ENCODE peak calls at places on chromosome X, in nine cellular contexts. V is DND-41, M is OCI-LY7, Z is mesenchymal stem cell, W is neuronal stem cell, G is SK-N-SH, D is MM.1S, L is neural progenitor cell, N is astrocyte. A is an unnamed sample.

GRCh38 chrX:153319295-153319694 is 2.3 kb downstream of the PNMA6F start:
- DNase-seq in L (no peak), N (no peak), M (peak; percentile 46), W (no peak), G (no peak), V (no peak), D (no peak), Z (no peak), A (no peak)

GRCh38 chrX:136423724-136424123 is 64.0 kb upstream of the BRS3 start:
- DNase-seq in G (no peak), Z (no peak), V (no peak), D (no peak), W (no peak), L (no peak), M (no peak), N (no peak), A (no peak)

GRCh38 chrX:151703487-151703886 is 8.2 kb downstream of the PRRG3 start:
- DNase-seq in W (no peak), V (no peak), L (no peak), M (no peak), D (no peak), G (no peak), Z (no peak), N (peak; percentile 21), A (no peak)

GRCh38 chrX:104137496-104137895 is 19.3 kb downstream of the SLC25A53 start:
- DNase-seq in Z (peak; percentile 28), W (no peak), V (peak; percentile 12), G (no peak), L (no peak), M (peak; percentile 9), D (peak; percentile 8), N (peak; percentile 12), A (peak; percentile 3)

GRCh38 chrX:152988536-152989291 is 5.2 kb downstream of the PNMA5 start:
- DNase-seq in V (no peak), N (no peak), G (no peak), Z (no peak), L (no peak), W (no peak), M (peak; percentile 1), D (no peak), A (no peak)

GRCh38 chrX:1084689-1085088 is 127.8 kb downstream of the CRLF2 start:
- DNase-seq in M (no peak), W (no peak), G (no peak), D (no peak), N (no peak), L (no peak), Z (no peak), V (no peak), A (no peak)

GRCh38 chrX:111270339-111270738 is at the start of gene CAPN6:
- DNase-seq in W (peak; percentile 8), D (peak; percentile 42), G (no peak), N (peak; percentile 4), Z (peak; percentile 12), L (peak; percentile 77), M (no peak), V (no peak), A (peak; percentile 69)

GRCh38 chrX:125507119-125507518 is 187.4 kb downstream of the TEX13C start:
- DNase-seq in G (no peak), D (no peak), L (no peak), M (no peak), V (no peak), W (no peak), Z (peak; percentile 49), N (peak; percentile 13), A (no peak)

GRCh38 chrX:69896046-69896445 is 153.7 kb downstream of the AWAT2 start:
- DNase-seq in V (no peak), L (no peak), D (no peak), G (no peak), M (no peak), Z (no peak), N (no peak), W (no peak), A (no peak)

GRCh38 chrX:71000139-71000538 is 68.0 kb downstream of the SNX12 start:
- DNase-seq in L (no peak), N (no peak), V (no peak), D (no peak), M (no peak), G (no peak), W (no peak), Z (no peak), A (no peak)

GRCh38 chrX:135543924-135544323 is 23.5 kb downstream of the INTS6L start:
- DNase-seq in L (peak; percentile 13), V (no peak), Z (no peak), M (peak; percentile 54), W (no peak), D (no peak), N (no peak), G (no peak), A (peak; percentile 73)

GRCh38 chrX:41596586-41596985 is 92.2 kb upstream of the GPR34 start:
- DNase-seq in D (no peak), Z (no peak), L (no peak), W (no peak), G (no peak), M (peak; percentile 24), V (no peak), N (peak; percentile 66), A (no peak)

GRCh38 chrX:154368630-154369452 is 5.6 kb downstream of the FLNA start:
- DNase-seq in D (peak; percentile 18), Z (peak; percentile 91), N (peak; percentile 81), L (peak; percentile 27), M (peak; percentile 51), W (no peak), G (no peak), V (peak; percentile 76), A (peak; percentile 41)

GRCh38 chrX:72714471-72714916 is 388 bp upstream of the PHKA1 start:
- DNase-seq in Z (peak; percentile 69), W (peak; percentile 5), V (no peak), G (peak; percentile 66), L (peak; percentile 55), N (peak; percentile 63), M (no peak), D (no peak), A (peak; percentile 64)

DNA sequence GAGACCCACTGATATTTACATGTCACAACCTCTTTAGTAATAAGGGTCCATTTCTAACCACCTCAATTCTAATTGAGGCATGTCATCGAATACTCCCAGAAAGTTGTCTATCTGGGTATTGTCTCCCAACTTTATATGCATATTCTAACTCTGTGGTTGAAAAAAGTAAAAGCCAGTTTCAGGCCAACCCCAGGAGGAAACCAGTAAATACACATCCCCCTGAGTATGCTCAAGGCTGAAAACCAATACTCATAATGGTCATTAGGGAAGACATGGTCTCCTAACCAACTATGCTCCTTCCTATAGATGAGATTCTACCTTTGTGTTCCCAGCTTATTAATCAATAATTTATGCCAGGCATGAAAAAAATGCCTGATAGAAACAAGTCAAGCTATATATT is 96.6 kb downstream of the SH3KBP1 start:
- DNase-seq in Z (no peak), D (no peak), L (no peak), V (no peak), N (no peak), G (no peak), M (no peak), W (no peak), A (no peak)
- H3K4me1 ChIP-seq in Z (no peaks in the 10 kb centered on the region), D (peaks cover 5% of the 10 kb centered on the region), L (no peaks in the 10 kb centered on the region), V (peaks cover 6% of the 10 kb centered on the region), N (no peaks in the 10 kb centered on the region), G (no peaks in the 10 kb centered on the region), M (peaks cover 55% of the 10 kb centered on the region), W (no peaks in the 10 kb centered on the region), A (no peaks in the 10 kb centered on the region)

GRCh38 chrX:118360429-118361125 is 14.7 kb downstream of the WDR44 start:
- DNase-seq in W (no peak), N (peak; percentile 58), D (no peak), Z (peak; percentile 29), L (peak; percentile 58), V (no peak), M (no peak), G (no peak), A (peak; percentile 31)
- H3K4me2 ChIP-seq in W (no peak overlapping the region), N (peak overlapping the region; percentile 50), D (no peak overlapping the region), Z (no peak overlapping the region), L (peak overlapping the region; percentile 50), V (no peak overlapping the region), M (no peak overlapping the region), G (peak overlapping the region; percentile 17), A (no peak overlapping the region)

GRCh38 chrX:24027985-24028384 is 999 bp upstream of the KLHL15 start:
- DNase-seq in W (no peak), Z (no peak), D (no peak), V (no peak), L (peak; percentile 27), G (no peak), N (no peak), M (no peak), A (peak; percentile 53)

GRCh38 chrX:24025741-24026402 is 1.1 kb downstream of the KLHL15 start:
- DNase-seq in Z (peak; percentile 76), V (no peak), W (no peak), L (no peak), D (no peak), G (no peak), N (peak; percentile 66), M (no peak), A (peak; percentile 23)

GRCh38 chrX:24027086-24027485 is at the start of gene KLHL15:
- DNase-seq in Z (no peak), W (no peak), D (no peak), M (no peak), G (no peak), L (no peak), N (no peak), V (no peak), A (no peak)

GRCh38 chrX:24024819-24025740 is 1.9 kb downstream of the KLHL15 start:
- DNase-seq in V (peak; percentile 90), G (peak; percentile 91), W (peak; percentile 66), L (peak; percentile 91), Z (peak; percentile 91), M (peak; percentile 88), D (peak; percentile 76), N (peak; percentile 78), A (peak; percentile 70)

GRCh38 chrX:24026403-24026801 is 584 bp downstream of the KLHL15 start:
- DNase-seq in Z (peak; percentile 25), N (no peak), V (no peak), D (no peak), L (peak; percentile 23), G (peak; percentile 48), M (peak; percentile 4), W (no peak), A (peak; percentile 21)
- H2AFZ ChIP-seq in Z (no peak overlapping the region), N (peak overlapping the region; percentile 71), V (no peak overlapping the region), D (no peak overlapping the region), L (peak overlapping the region; percentile 75), G (peak overlapping the region; percentile 7), M (peak overlapping the region; percentile 90), W (peak overlapping the region; percentile 63), A (no peak overlapping the region)

DNA sequence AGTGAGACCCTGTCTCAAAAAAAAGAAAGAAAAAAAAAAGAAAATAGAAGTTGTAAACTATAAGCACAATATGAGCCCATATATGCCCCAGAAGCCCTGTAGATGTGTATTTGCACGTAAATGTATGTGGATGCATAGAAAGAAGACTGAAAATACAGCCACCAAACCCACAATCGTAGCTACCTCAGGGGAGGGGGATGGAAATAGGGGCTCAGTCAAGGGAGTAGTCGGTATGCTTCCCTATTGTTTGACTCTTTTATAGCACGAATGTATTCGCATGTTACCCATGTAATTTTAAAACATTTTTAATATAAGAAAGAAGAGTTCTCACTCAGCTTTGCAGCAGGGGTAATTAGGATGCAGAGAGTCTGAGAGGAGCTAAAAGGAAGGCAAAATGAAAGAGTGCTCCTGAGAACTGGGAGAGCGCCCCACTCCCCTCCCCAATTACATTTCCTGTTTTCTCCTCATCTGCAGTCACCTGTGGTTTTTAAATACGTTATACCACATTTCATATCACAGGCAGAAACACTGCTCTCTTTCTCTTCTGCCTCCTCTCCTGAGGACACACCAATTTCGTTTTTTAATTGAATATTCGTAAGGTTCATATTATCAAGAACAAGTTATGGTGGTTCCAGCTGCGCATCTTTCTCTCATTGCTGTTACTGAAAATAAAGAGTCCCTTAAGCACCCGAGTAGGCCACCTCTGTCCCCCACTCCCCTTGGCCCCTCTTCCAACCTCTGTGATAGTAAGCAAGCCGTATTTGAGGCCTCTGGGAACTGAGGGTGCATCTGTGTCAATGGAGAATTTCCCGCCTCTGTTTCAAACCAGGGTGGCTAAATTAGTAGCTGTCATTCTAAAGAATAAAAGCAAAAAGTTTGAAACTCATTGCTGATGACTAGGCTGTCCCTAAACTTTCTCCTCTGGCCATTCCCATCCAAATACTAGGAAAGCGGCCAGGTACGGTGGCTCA is 10.7 kb downstream of the SEPTIN6 start:
- DNase-seq in N (no peak), L (no peak), W (no peak), Z (no peak), V (peak; percentile 74), M (peak; percentile 63), D (peak; percentile 74), G (no peak), A (no peak)
- H3K4me1 ChIP-seq in N (no peaks in the 10 kb centered on the region), L (peaks cover 14% of the 10 kb centered on the region), W (peaks cover 4% of the 10 kb centered on the region), Z (peaks cover 7% of the 10 kb centered on the region), V (peaks cover 97% of the 10 kb centered on the region), M (peaks cover 92% of the 10 kb centered on the region), D (peaks cover 47% of the 10 kb centered on the region), G (peaks cover 5% of the 10 kb centered on the region), A (peaks cover 15% of the 10 kb centered on the region)

A was measured in GM23338.